ENCODE peak calls at places on chromosomes 1 and 21, in six cellular contexts. One of them, this sample, is unnamed.

GRCh38 chr1:64241069-64241468 is 37.6 kb downstream of the UBE2U start:
- DNase-seq in GM13976: no peak
- DNase-seq in cardiac muscle cell: no peak
- DNase-seq in WERI-Rb-1: no peak
- DNase-seq in heart left ventricle: no peak
- DNase-seq in endodermal cell: no peak
- DNase-seq in this sample: no peak

GRCh38 chr21:28537371-28538079 is 455.2 kb downstream of the LTN1 start:
- DNase-seq in GM13976: no peak
- DNase-seq in cardiac muscle cell: no peak
- DNase-seq in WERI-Rb-1: no peak
- DNase-seq in heart left ventricle: no peak
- DNase-seq in endodermal cell: no peak
- DNase-seq in this sample: no peak

GRCh38 chr1:202144510-202145324 is at the start of gene ARL8A:
- DNase-seq in GM13976: peak; percentile 91
- DNase-seq in cardiac muscle cell: peak; percentile 77
- DNase-seq in WERI-Rb-1: peak; percentile 91
- DNase-seq in heart left ventricle: peak; percentile 85
- DNase-seq in endodermal cell: peak; percentile 86
- DNase-seq in this sample: peak; percentile 53

GRCh38 chr1:47875831-47876586 is 121.2 kb downstream of the TRABD2B start:
- DNase-seq in GM13976: no peak
- DNase-seq in cardiac muscle cell: peak; percentile 93
- DNase-seq in WERI-Rb-1: no peak
- DNase-seq in heart left ventricle: no peak
- DNase-seq in endodermal cell: no peak
- DNase-seq in this sample: no peak

GRCh38 chr21:46527801-46528200 is 69.1 kb downstream of the DIP2A start:
- DNase-seq in GM13976: no peak
- DNase-seq in cardiac muscle cell: no peak
- DNase-seq in WERI-Rb-1: no peak
- DNase-seq in heart left ventricle: no peak
- DNase-seq in endodermal cell: no peak
- DNase-seq in this sample: no peak

GRCh38 chr1:229076217-229076616 is 194.7 kb upstream of the RAB4A start:
- DNase-seq in GM13976: no peak
- DNase-seq in cardiac muscle cell: no peak
- DNase-seq in WERI-Rb-1: no peak
- DNase-seq in heart left ventricle: no peak
- DNase-seq in endodermal cell: no peak
- DNase-seq in this sample: no peak

GRCh38 chr1:183195146-183195571 is 9.1 kb downstream of the LAMC2 start:
- DNase-seq in GM13976: no peak
- DNase-seq in cardiac muscle cell: no peak
- DNase-seq in WERI-Rb-1: no peak
- DNase-seq in heart left ventricle: no peak
- DNase-seq in endodermal cell: no peak
- DNase-seq in this sample: no peak

GRCh38 chr1:184044603-184045376 is 6.7 kb upstream of the TSEN15 start:
- DNase-seq in GM13976: no peak
- DNase-seq in cardiac muscle cell: no peak
- DNase-seq in WERI-Rb-1: no peak
- DNase-seq in heart left ventricle: no peak
- DNase-seq in endodermal cell: no peak
- DNase-seq in this sample: no peak

GRCh38 chr21:44828362-44829056 is 10.6 kb upstream of the SUMO3 start:
- DNase-seq in GM13976: no peak
- DNase-seq in cardiac muscle cell: no peak
- DNase-seq in WERI-Rb-1: no peak
- DNase-seq in heart left ventricle: no peak
- DNase-seq in endodermal cell: no peak
- DNase-seq in this sample: no peak

GRCh38 chr1:209899948-209900347 is 38.1 kb upstream of the SYT14 start:
- DNase-seq in GM13976: peak; percentile 39
- DNase-seq in cardiac muscle cell: no peak
- DNase-seq in WERI-Rb-1: peak; percentile 59
- DNase-seq in heart left ventricle: no peak
- DNase-seq in endodermal cell: peak; percentile 89
- DNase-seq in this sample: no peak

GRCh38 chr1:201221201-201221846 is 30.7 kb downstream of the IGFN1 start:
- DNase-seq in GM13976: no peak
- DNase-seq in cardiac muscle cell: no peak
- DNase-seq in WERI-Rb-1: peak; percentile 15
- DNase-seq in heart left ventricle: no peak
- DNase-seq in endodermal cell: peak; percentile 45
- DNase-seq in this sample: no peak

GRCh38 chr1:18234790-18235242 is 127.2 kb downstream of the IGSF21 start:
- DNase-seq in GM13976: peak; percentile 53
- DNase-seq in cardiac muscle cell: peak; percentile 79
- DNase-seq in WERI-Rb-1: peak; percentile 76
- DNase-seq in heart left ventricle: no peak
- DNase-seq in endodermal cell: peak; percentile 90
- DNase-seq in this sample: peak; percentile 45

GRCh38 chr1:159141584-159142518 is 29.6 kb upstream of the CADM3 start:
- DNase-seq in GM13976: no peak
- DNase-seq in cardiac muscle cell: no peak
- DNase-seq in WERI-Rb-1: no peak
- DNase-seq in heart left ventricle: no peak
- DNase-seq in endodermal cell: peak; percentile 63
- DNase-seq in this sample: no peak

GRCh38 chr1:17886838-17887441 is 131.8 kb downstream of the ACTL8 start:
- DNase-seq in GM13976: no peak
- DNase-seq in cardiac muscle cell: no peak
- DNase-seq in WERI-Rb-1: peak; percentile 19
- DNase-seq in heart left ventricle: no peak
- DNase-seq in endodermal cell: peak; percentile 41
- DNase-seq in this sample: no peak

GRCh38 chr21:31509108-31510017 is 150.1 kb upstream of the SOD1 start:
- DNase-seq in GM13976: peak; percentile 40
- DNase-seq in cardiac muscle cell: no peak
- DNase-seq in WERI-Rb-1: peak; percentile 35
- DNase-seq in heart left ventricle: no peak
- DNase-seq in endodermal cell: peak; percentile 93
- DNase-seq in this sample: no peak

GRCh38 chr1:43373034-43373940 is 5.5 kb upstream of the ELOVL1 start:
- DNase-seq in GM13976: no peak
- DNase-seq in cardiac muscle cell: no peak
- DNase-seq in WERI-Rb-1: no peak
- DNase-seq in heart left ventricle: peak; percentile 48
- DNase-seq in endodermal cell: no peak
- DNase-seq in this sample: no peak

GRCh38 chr21:44297525-44298290 is 2.1 kb upstream of the PFKL start:
- DNase-seq in GM13976: peak; percentile 92
- DNase-seq in cardiac muscle cell: peak; percentile 90
- DNase-seq in WERI-Rb-1: peak; percentile 94
- DNase-seq in heart left ventricle: peak; percentile 88
- DNase-seq in endodermal cell: peak; percentile 96
- DNase-seq in this sample: peak; percentile 75

GRCh38 chr21:45893166-45894106 is 88.1 kb upstream of the COL6A1 start:
- DNase-seq in GM13976: no peak
- DNase-seq in cardiac muscle cell: no peak
- DNase-seq in WERI-Rb-1: no peak
- DNase-seq in heart left ventricle: peak; percentile 25
- DNase-seq in endodermal cell: no peak
- DNase-seq in this sample: no peak

GRCh38 chr1:204648576-204648975 is 37.0 kb downstream of the LRRN2 start:
- DNase-seq in GM13976: no peak
- DNase-seq in cardiac muscle cell: no peak
- DNase-seq in WERI-Rb-1: no peak
- DNase-seq in heart left ventricle: no peak
- DNase-seq in endodermal cell: no peak
- DNase-seq in this sample: no peak

GRCh38 chr1:72690871-72691270 is 408.5 kb upstream of the NEGR1 start:
- DNase-seq in GM13976: no peak
- DNase-seq in cardiac muscle cell: no peak
- DNase-seq in WERI-Rb-1: no peak
- DNase-seq in heart left ventricle: no peak
- DNase-seq in endodermal cell: no peak
- DNase-seq in this sample: no peak

GRCh38 chr1:216457356-216457755 is 34.1 kb upstream of the USH2A start:
- DNase-seq in GM13976: no peak
- DNase-seq in cardiac muscle cell: peak; percentile 17
- DNase-seq in WERI-Rb-1: no peak
- DNase-seq in heart left ventricle: no peak
- DNase-seq in endodermal cell: no peak
- DNase-seq in this sample: no peak

GRCh38 chr1:43464840-43465693 is 11.3 kb upstream of the HYI start:
- DNase-seq in GM13976: no peak
- DNase-seq in cardiac muscle cell: no peak
- DNase-seq in WERI-Rb-1: no peak
- DNase-seq in heart left ventricle: no peak
- DNase-seq in endodermal cell: no peak
- DNase-seq in this sample: no peak

GRCh38 chr1:231695439-231696255 is 69.1 kb downstream of the DISC1 start:
- DNase-seq in GM13976: no peak
- DNase-seq in cardiac muscle cell: peak; percentile 31
- DNase-seq in WERI-Rb-1: peak; percentile 57
- DNase-seq in heart left ventricle: no peak
- DNase-seq in endodermal cell: no peak
- DNase-seq in this sample: no peak

GRCh38 chr1:112026018-112026417 is 36.5 kb upstream of the KCND3 start:
- DNase-seq in GM13976: no peak
- DNase-seq in cardiac muscle cell: no peak
- DNase-seq in WERI-Rb-1: no peak
- DNase-seq in heart left ventricle: no peak
- DNase-seq in endodermal cell: no peak
- DNase-seq in this sample: no peak

GRCh38 chr1:25022361-25023189 is 92.5 kb upstream of the RUNX3 start:
- DNase-seq in GM13976: peak; percentile 91
- DNase-seq in cardiac muscle cell: peak; percentile 67
- DNase-seq in WERI-Rb-1: no peak
- DNase-seq in heart left ventricle: peak; percentile 66
- DNase-seq in endodermal cell: peak; percentile 93
- DNase-seq in this sample: no peak

GRCh38 chr1:26020941-26021646 is 481 bp upstream of the EXTL1 start:
- DNase-seq in GM13976: no peak
- DNase-seq in cardiac muscle cell: no peak
- DNase-seq in WERI-Rb-1: no peak
- DNase-seq in heart left ventricle: no peak
- DNase-seq in endodermal cell: no peak
- DNase-seq in this sample: no peak

GRCh38 chr1:192535916-192536662 is 39.5 kb upstream of the RGS1 start:
- DNase-seq in GM13976: no peak
- DNase-seq in cardiac muscle cell: no peak
- DNase-seq in WERI-Rb-1: no peak
- DNase-seq in heart left ventricle: no peak
- DNase-seq in endodermal cell: no peak
- DNase-seq in this sample: no peak

GRCh38 chr21:42844411-42845113 is 34.8 kb downstream of the WDR4 start:
- DNase-seq in GM13976: no peak
- DNase-seq in cardiac muscle cell: no peak
- DNase-seq in WERI-Rb-1: peak; percentile 8
- DNase-seq in heart left ventricle: peak; percentile 81
- DNase-seq in endodermal cell: peak; percentile 43
- DNase-seq in this sample: no peak

GRCh38 chr1:84450916-84451315 is 28.1 kb upstream of the RPF1 start:
- DNase-seq in GM13976: no peak
- DNase-seq in cardiac muscle cell: no peak
- DNase-seq in WERI-Rb-1: no peak
- DNase-seq in heart left ventricle: no peak
- DNase-seq in endodermal cell: no peak
- DNase-seq in this sample: no peak

GRCh38 chr1:223031690-223032601 is 111.1 kb downstream of the TLR5 start:
- DNase-seq in GM13976: no peak
- DNase-seq in cardiac muscle cell: no peak
- DNase-seq in WERI-Rb-1: no peak
- DNase-seq in heart left ventricle: peak; percentile 76
- DNase-seq in endodermal cell: peak; percentile 67
- DNase-seq in this sample: no peak

GRCh38 chr1:205434738-205435137 is 12.9 kb upstream of the LEMD1 start:
- DNase-seq in GM13976: no peak
- DNase-seq in cardiac muscle cell: no peak
- DNase-seq in WERI-Rb-1: no peak
- DNase-seq in heart left ventricle: no peak
- DNase-seq in endodermal cell: no peak
- DNase-seq in this sample: no peak

GRCh38 chr1:5287178-5288155 is 633.1 kb downstream of the AJAP1 start:
- DNase-seq in GM13976: no peak
- DNase-seq in cardiac muscle cell: no peak
- DNase-seq in WERI-Rb-1: no peak
- DNase-seq in heart left ventricle: no peak
- DNase-seq in endodermal cell: no peak
- DNase-seq in this sample: no peak

GRCh38 chr1:5286244-5286643 is 631.8 kb downstream of the AJAP1 start:
- DNase-seq in GM13976: no peak
- DNase-seq in cardiac muscle cell: no peak
- DNase-seq in WERI-Rb-1: peak; percentile 47
- DNase-seq in heart left ventricle: no peak
- DNase-seq in endodermal cell: peak; percentile 62
- DNase-seq in this sample: no peak
- TF ChIP-seq CTCF in GM13976: no peak
- TF ChIP-seq CTCF in cardiac muscle cell: no peak
- TF ChIP-seq CTCF in WERI-Rb-1: peak; percentile 65
- TF ChIP-seq CTCF in heart left ventricle: no peak
- TF ChIP-seq CTCF in endodermal cell: peak; percentile 63
- TF ChIP-seq CTCF in this sample: no peak

GRCh38 chr1:44664730-44665370 is 9.4 kb downstream of the TMEM53 start:
- DNase-seq in GM13976: peak; percentile 59
- DNase-seq in cardiac muscle cell: no peak
- DNase-seq in WERI-Rb-1: no peak
- DNase-seq in heart left ventricle: no peak
- DNase-seq in endodermal cell: no peak
- DNase-seq in this sample: no peak
- TF ChIP-seq CTCF in GM13976: peak; percentile 4
- TF ChIP-seq CTCF in cardiac muscle cell: no peak
- TF ChIP-seq CTCF in WERI-Rb-1: no peak
- TF ChIP-seq CTCF in heart left ventricle: no peak
- TF ChIP-seq CTCF in endodermal cell: no peak
- TF ChIP-seq CTCF in this sample: no peak

DNA sequence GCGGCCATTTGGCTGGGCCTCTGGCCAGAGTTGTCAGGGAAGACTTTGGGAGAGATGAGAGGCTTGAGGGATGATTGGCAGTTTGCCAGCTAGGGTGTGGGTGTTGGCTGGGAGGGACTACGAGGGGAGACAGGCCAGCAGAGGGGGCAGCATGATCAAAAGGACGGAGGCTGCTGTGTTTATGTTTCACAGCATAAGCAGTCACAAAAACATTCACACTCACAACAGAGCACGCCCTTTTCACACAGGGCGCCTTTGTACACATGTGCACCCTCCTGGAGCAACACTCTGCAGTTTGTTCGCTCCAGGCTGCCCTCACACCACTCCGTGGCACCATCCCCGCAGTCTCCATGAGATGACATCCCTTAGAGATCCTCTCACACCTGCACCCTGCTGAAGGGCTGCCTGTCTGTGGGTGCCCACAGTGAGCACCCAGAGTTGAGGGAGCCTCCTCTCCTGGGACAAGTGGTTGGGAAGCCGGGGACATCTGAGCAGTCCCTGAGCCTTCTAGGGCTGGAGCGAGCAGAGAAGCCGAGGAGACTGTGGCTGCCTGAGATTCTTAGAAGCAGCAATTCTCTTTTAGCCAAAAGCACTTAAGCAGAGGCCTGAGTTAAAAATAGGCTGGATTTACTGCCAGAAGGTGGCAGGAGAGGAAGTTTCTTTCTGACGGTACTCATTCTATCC is 15.4 kb downstream of the EFNA3 start:
- DNase-seq in GM13976: no peak
- DNase-seq in cardiac muscle cell: peak; percentile 82
- DNase-seq in WERI-Rb-1: peak; percentile 78
- DNase-seq in heart left ventricle: peak; percentile 65
- DNase-seq in endodermal cell: peak; percentile 70
- DNase-seq in this sample: no peak
- TF ChIP-seq CTCF in GM13976: no peak
- TF ChIP-seq CTCF in cardiac muscle cell: peak; percentile 54
- TF ChIP-seq CTCF in WERI-Rb-1: peak; percentile 75
- TF ChIP-seq CTCF in heart left ventricle: no peak
- TF ChIP-seq CTCF in endodermal cell: peak; percentile 70
- TF ChIP-seq CTCF in this sample: peak; percentile 41

GRCh38 chr1:234617135-234617985 is 7.4 kb upstream of the IRF2BP2 start:
- DNase-seq in GM13976: no peak
- DNase-seq in cardiac muscle cell: no peak
- DNase-seq in WERI-Rb-1: no peak
- DNase-seq in heart left ventricle: no peak
- DNase-seq in endodermal cell: no peak
- DNase-seq in this sample: no peak
- TF ChIP-seq CTCF in GM13976: no peak
- TF ChIP-seq CTCF in cardiac muscle cell: peak; percentile 43
- TF ChIP-seq CTCF in WERI-Rb-1: peak; percentile 33
- TF ChIP-seq CTCF in heart left ventricle: no peak
- TF ChIP-seq CTCF in endodermal cell: peak; percentile 66
- TF ChIP-seq CTCF in this sample: peak; percentile 43

This sample was measured in progenitor cell of endocrine pancreas.